ENCODE peak calls at places on chromosomes 12 and 14, in four cellular contexts. One of them, this sample, is unnamed.

GRCh38 chr12:1779783-1780182 is 40.6 kb upstream of the LRTM2 start:
- DNase-seq in stomach: no peak
- DNase-seq in esophagus muscularis mucosa: no peak
- DNase-seq in Peyer's patch: no peak
- DNase-seq in this sample: no peak

GRCh38 chr14:58098507-58098906 is 53.5 kb downstream of the ARMH4 start:
- DNase-seq in esophagus muscularis mucosa: no peak
- DNase-seq in stomach: peak; percentile 51
- DNase-seq in Peyer's patch: no peak
- DNase-seq in this sample: no peak

GRCh38 chr14:93132472-93133065 is 16.8 kb upstream of the ITPK1 start:
- DNase-seq in esophagus muscularis mucosa: no peak
- DNase-seq in Peyer's patch: peak; percentile 76
- DNase-seq in stomach: peak; percentile 63
- DNase-seq in this sample: no peak

GRCh38 chr12:98955284-98955683 is 310.2 kb downstream of the APAF1 start:
- DNase-seq in esophagus muscularis mucosa: no peak
- DNase-seq in Peyer's patch: no peak
- DNase-seq in stomach: no peak
- DNase-seq in this sample: no peak

GRCh38 chr14:82710257-82710841 is 1176.7 kb upstream of the SEL1L start:
- DNase-seq in stomach: peak; percentile 63
- DNase-seq in esophagus muscularis mucosa: no peak
- DNase-seq in Peyer's patch: no peak
- DNase-seq in this sample: no peak

GRCh38 chr12:1882405-1882804 is 36.0 kb downstream of the CACNA2D4 start:
- DNase-seq in esophagus muscularis mucosa: no peak
- DNase-seq in stomach: no peak
- DNase-seq in Peyer's patch: no peak
- DNase-seq in this sample: no peak

GRCh38 chr14:75977544-75977943 is 4.3 kb downstream of the TGFB3 start:
- DNase-seq in stomach: no peak
- DNase-seq in Peyer's patch: no peak
- DNase-seq in esophagus muscularis mucosa: no peak
- DNase-seq in this sample: no peak

GRCh38 chr12:82034769-82035168 is 275.6 kb upstream of the PPFIA2 start:
- DNase-seq in esophagus muscularis mucosa: no peak
- DNase-seq in stomach: no peak
- DNase-seq in Peyer's patch: no peak
- DNase-seq in this sample: no peak

GRCh38 chr12:68336754-68337343 is 4.7 kb upstream of the MDM1 start:
- DNase-seq in stomach: no peak
- DNase-seq in esophagus muscularis mucosa: no peak
- DNase-seq in Peyer's patch: no peak
- DNase-seq in this sample: no peak

GRCh38 chr14:42047421-42048045 is 440.9 kb downstream of the LRFN5 start:
- DNase-seq in stomach: no peak
- DNase-seq in esophagus muscularis mucosa: no peak
- DNase-seq in Peyer's patch: no peak
- DNase-seq in this sample: no peak

GRCh38 chr12:71164166-71164876 is 6.5 kb upstream of the TSPAN8 start:
- DNase-seq in stomach: no peak
- DNase-seq in esophagus muscularis mucosa: no peak
- DNase-seq in Peyer's patch: no peak
- DNase-seq in this sample: no peak

DNA sequence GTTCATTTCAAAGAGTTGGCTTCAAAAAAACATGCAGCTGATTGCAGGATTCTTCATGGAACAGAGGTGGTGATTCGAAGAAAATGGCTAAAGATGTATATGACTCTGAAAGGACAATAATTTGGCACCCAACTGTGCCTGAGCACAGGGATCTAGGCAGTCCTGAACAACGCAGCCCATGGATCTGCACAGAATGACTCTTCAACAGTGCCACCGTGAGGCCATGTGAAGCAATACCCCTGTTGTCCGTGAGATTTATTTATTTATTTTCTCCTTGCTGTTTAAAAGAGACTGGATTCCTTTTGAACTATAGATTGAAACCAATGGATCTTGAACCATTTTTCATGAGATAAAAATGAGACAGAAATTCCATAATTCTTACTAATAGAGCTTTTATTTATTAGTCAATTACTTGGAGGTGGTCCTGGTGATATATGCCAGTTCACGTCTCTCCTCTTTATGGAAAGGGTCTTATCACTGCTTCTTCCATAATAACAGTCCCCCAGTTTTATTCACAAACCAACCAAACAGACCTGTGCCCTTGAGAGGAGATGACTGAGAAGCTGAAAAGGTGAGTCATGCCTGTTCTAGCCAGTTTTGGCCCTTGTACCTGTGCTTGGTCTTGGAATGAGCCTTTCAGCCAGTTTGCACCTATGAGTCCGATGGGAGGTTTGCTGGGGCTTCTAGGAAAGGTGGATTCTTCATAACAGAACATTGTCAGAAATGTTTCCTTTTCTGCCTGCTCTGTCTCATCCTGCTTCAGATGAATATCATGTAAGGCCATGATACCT is 1598.3 kb downstream of the AACS start:
- DNase-seq in esophagus muscularis mucosa: no peak
- DNase-seq in Peyer's patch: no peak
- DNase-seq in stomach: no peak
- DNase-seq in this sample: no peak
- TF ChIP-seq CTCF in esophagus muscularis mucosa: no peak
- TF ChIP-seq CTCF in Peyer's patch: no peak
- TF ChIP-seq CTCF in stomach: no peak
- TF ChIP-seq CTCF in this sample: no peak

DNA sequence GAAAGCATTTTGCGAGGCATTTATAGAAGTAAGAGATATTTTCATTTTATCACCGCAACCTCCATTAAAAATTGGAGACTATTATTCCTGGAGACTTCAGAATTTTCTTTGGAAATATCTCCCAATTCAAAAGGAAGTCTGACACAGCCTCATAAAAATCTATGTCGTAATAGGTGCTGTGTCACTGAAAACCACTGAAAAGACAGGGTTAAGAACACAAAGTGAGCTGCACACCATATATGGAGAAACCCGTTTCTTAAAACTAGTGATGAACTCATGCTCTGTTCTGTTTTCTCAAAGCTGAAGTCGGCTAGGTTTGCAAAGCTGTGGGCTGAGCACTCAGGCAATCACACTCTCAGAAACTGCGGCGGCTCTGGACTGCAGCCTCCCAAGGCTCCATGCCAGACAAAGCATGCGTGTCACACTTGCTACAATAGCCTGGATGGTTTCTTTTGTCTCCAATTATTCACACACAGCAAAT is at the start of gene GLIPR1:
- DNase-seq in stomach: peak; percentile 57
- DNase-seq in Peyer's patch: peak; percentile 87
- DNase-seq in esophagus muscularis mucosa: peak; percentile 93
- DNase-seq in this sample: peak; percentile 83
- TF ChIP-seq POLR2A in stomach: no peak
- TF ChIP-seq POLR2A in Peyer's patch: peak; percentile 62
- TF ChIP-seq POLR2A in esophagus muscularis mucosa: peak; percentile 54
- TF ChIP-seq POLR2A in this sample: peak; percentile 36

GRCh38 chr12:26090853-26091510 is 33.9 kb downstream of the BHLHE41 start:
- DNase-seq in stomach: no peak
- DNase-seq in esophagus muscularis mucosa: no peak
- DNase-seq in Peyer's patch: no peak
- DNase-seq in this sample: no peak

GRCh38 chr12:26088999-26089398 is 35.8 kb downstream of the BHLHE41 start:
- DNase-seq in stomach: no peak
- DNase-seq in Peyer's patch: no peak
- DNase-seq in esophagus muscularis mucosa: no peak
- DNase-seq in this sample: no peak

GRCh38 chr12:26097046-26097878 is 27.6 kb downstream of the BHLHE41 start:
- DNase-seq in esophagus muscularis mucosa: no peak
- DNase-seq in Peyer's patch: peak; percentile 81
- DNase-seq in stomach: peak; percentile 68
- DNase-seq in this sample: no peak

GRCh38 chr12:26092706-26093105 is 32.1 kb downstream of the BHLHE41 start:
- DNase-seq in esophagus muscularis mucosa: no peak
- DNase-seq in stomach: no peak
- DNase-seq in Peyer's patch: no peak
- DNase-seq in this sample: no peak

GRCh38 chr12:26091837-26092236 is 33.0 kb downstream of the BHLHE41 start:
- DNase-seq in stomach: no peak
- DNase-seq in esophagus muscularis mucosa: no peak
- DNase-seq in Peyer's patch: no peak
- DNase-seq in this sample: no peak
- TF ChIP-seq CTCF in stomach: no peak
- TF ChIP-seq CTCF in esophagus muscularis mucosa: peak; percentile 7
- TF ChIP-seq CTCF in Peyer's patch: no peak
- TF ChIP-seq CTCF in this sample: no peak

GRCh38 chr14:95531473-95531872 is 3.4 kb upstream of the GLRX5 start:
- DNase-seq in Peyer's patch: peak; percentile 34
- DNase-seq in esophagus muscularis mucosa: no peak
- DNase-seq in stomach: no peak
- DNase-seq in this sample: no peak
- TF ChIP-seq POLR2A in Peyer's patch: no peak
- TF ChIP-seq POLR2A in esophagus muscularis mucosa: no peak
- TF ChIP-seq POLR2A in stomach: no peak
- TF ChIP-seq POLR2A in this sample: no peak

GRCh38 chr12:17352164-17352563 is 737.8 kb downstream of the RERGL start:
- DNase-seq in stomach: no peak
- DNase-seq in esophagus muscularis mucosa: no peak
- DNase-seq in Peyer's patch: no peak
- DNase-seq in this sample: no peak
- TF ChIP-seq CTCF in stomach: no peak
- TF ChIP-seq CTCF in esophagus muscularis mucosa: no peak
- TF ChIP-seq CTCF in Peyer's patch: no peak
- TF ChIP-seq CTCF in this sample: no peak

GRCh38 chr12:54277823-54278276 is 2.1 kb downstream of the CBX5 start:
- DNase-seq in esophagus muscularis mucosa: no peak
- DNase-seq in Peyer's patch: no peak
- DNase-seq in stomach: no peak
- DNase-seq in this sample: no peak
- TF ChIP-seq POLR2A in esophagus muscularis mucosa: no peak
- TF ChIP-seq POLR2A in Peyer's patch: no peak
- TF ChIP-seq POLR2A in stomach: no peak
- TF ChIP-seq POLR2A in this sample: no peak